ENCODE peak calls at places on chromosomes 4 and X, in six cellular contexts. One of them, this sample, is unnamed.

GRCh38 chr4:11805837-11806236 is 377.1 kb upstream of the HS3ST1 start:
- DNase-seq in Kasumi-1: peak; percentile 96
- DNase-seq in stimulated activated CD4-positive, alpha-beta T cell treated with anti-CD3 and anti-CD28 coated beads, Interleukin-1b, Interleukin-23, amount 100 ng/mL, for 48 hours: no peak
- DNase-seq in testis: no peak
- DNase-seq in NCI-H1092 treated with DMSO at 0.1 percent for 48 hours: peak; percentile 1
- DNase-seq in epithelial cell of prostate: peak; percentile 6
- DNase-seq in this sample: no peak

GRCh38 chr4:114980932-114981693 is 132.3 kb downstream of the NDST4 start:
- DNase-seq in epithelial cell of prostate: no peak
- DNase-seq in stimulated activated CD4-positive, alpha-beta T cell treated with anti-CD3 and anti-CD28 coated beads, Interleukin-1b, Interleukin-23, amount 100 ng/mL, for 48 hours: no peak
- DNase-seq in testis: no peak
- DNase-seq in NCI-H1092 treated with DMSO at 0.1 percent for 48 hours: no peak
- DNase-seq in Kasumi-1: no peak
- DNase-seq in this sample: no peak

GRCh38 chr4:151206241-151207005 is 70.5 kb upstream of the PRSS48 start:
- DNase-seq in stimulated activated CD4-positive, alpha-beta T cell treated with anti-CD3 and anti-CD28 coated beads, Interleukin-1b, Interleukin-23, amount 100 ng/mL, for 48 hours: no peak
- DNase-seq in NCI-H1092 treated with DMSO at 0.1 percent for 48 hours: no peak
- DNase-seq in Kasumi-1: no peak
- DNase-seq in epithelial cell of prostate: no peak
- DNase-seq in testis: no peak
- DNase-seq in this sample: no peak

GRCh38 chrX:7159132-7159861 is 11.3 kb upstream of the PUDP start:
- DNase-seq in stimulated activated CD4-positive, alpha-beta T cell treated with anti-CD3 and anti-CD28 coated beads, Interleukin-1b, Interleukin-23, amount 100 ng/mL, for 48 hours: no peak
- DNase-seq in testis: no peak
- DNase-seq in NCI-H1092 treated with DMSO at 0.1 percent for 48 hours: no peak
- DNase-seq in epithelial cell of prostate: peak; percentile 37
- DNase-seq in Kasumi-1: no peak
- DNase-seq in this sample: no peak

GRCh38 chr4:4880492-4880891 is 21.0 kb downstream of the MSX1 start:
- DNase-seq in stimulated activated CD4-positive, alpha-beta T cell treated with anti-CD3 and anti-CD28 coated beads, Interleukin-1b, Interleukin-23, amount 100 ng/mL, for 48 hours: no peak
- DNase-seq in testis: no peak
- DNase-seq in Kasumi-1: peak; percentile 33
- DNase-seq in epithelial cell of prostate: no peak
- DNase-seq in NCI-H1092 treated with DMSO at 0.1 percent for 48 hours: no peak
- DNase-seq in this sample: no peak

GRCh38 chr4:7811536-7812190 is 128.0 kb downstream of the AFAP1 start:
- DNase-seq in Kasumi-1: no peak
- DNase-seq in epithelial cell of prostate: no peak
- DNase-seq in testis: no peak
- DNase-seq in NCI-H1092 treated with DMSO at 0.1 percent for 48 hours: no peak
- DNase-seq in stimulated activated CD4-positive, alpha-beta T cell treated with anti-CD3 and anti-CD28 coated beads, Interleukin-1b, Interleukin-23, amount 100 ng/mL, for 48 hours: no peak
- DNase-seq in this sample: no peak

GRCh38 chrX:46704767-46705386 is 54.0 kb downstream of the SLC9A7 start:
- DNase-seq in NCI-H1092 treated with DMSO at 0.1 percent for 48 hours: no peak
- DNase-seq in Kasumi-1: no peak
- DNase-seq in testis: no peak
- DNase-seq in stimulated activated CD4-positive, alpha-beta T cell treated with anti-CD3 and anti-CD28 coated beads, Interleukin-1b, Interleukin-23, amount 100 ng/mL, for 48 hours: peak; percentile 13
- DNase-seq in epithelial cell of prostate: no peak
- DNase-seq in this sample: no peak

GRCh38 chr4:3679851-3680311 is 86.3 kb upstream of the ADRA2C start:
- DNase-seq in NCI-H1092 treated with DMSO at 0.1 percent for 48 hours: no peak
- DNase-seq in epithelial cell of prostate: no peak
- DNase-seq in testis: no peak
- DNase-seq in stimulated activated CD4-positive, alpha-beta T cell treated with anti-CD3 and anti-CD28 coated beads, Interleukin-1b, Interleukin-23, amount 100 ng/mL, for 48 hours: no peak
- DNase-seq in Kasumi-1: no peak
- DNase-seq in this sample: no peak

GRCh38 chr4:53651142-53651720 is 59.9 kb upstream of the LNX1 start:
- DNase-seq in Kasumi-1: no peak
- DNase-seq in testis: no peak
- DNase-seq in epithelial cell of prostate: no peak
- DNase-seq in stimulated activated CD4-positive, alpha-beta T cell treated with anti-CD3 and anti-CD28 coated beads, Interleukin-1b, Interleukin-23, amount 100 ng/mL, for 48 hours: no peak
- DNase-seq in NCI-H1092 treated with DMSO at 0.1 percent for 48 hours: no peak
- DNase-seq in this sample: no peak

GRCh38 chr4:149409186-149410056 is 406.2 kb downstream of the IQCM start:
- DNase-seq in testis: no peak
- DNase-seq in NCI-H1092 treated with DMSO at 0.1 percent for 48 hours: no peak
- DNase-seq in Kasumi-1: no peak
- DNase-seq in stimulated activated CD4-positive, alpha-beta T cell treated with anti-CD3 and anti-CD28 coated beads, Interleukin-1b, Interleukin-23, amount 100 ng/mL, for 48 hours: no peak
- DNase-seq in epithelial cell of prostate: peak; percentile 18
- DNase-seq in this sample: peak; percentile 44

GRCh38 chrX:23331701-23332100 is 2.9 kb upstream of the PTCHD1 start:
- DNase-seq in Kasumi-1: no peak
- DNase-seq in epithelial cell of prostate: no peak
- DNase-seq in testis: no peak
- DNase-seq in NCI-H1092 treated with DMSO at 0.1 percent for 48 hours: no peak
- DNase-seq in stimulated activated CD4-positive, alpha-beta T cell treated with anti-CD3 and anti-CD28 coated beads, Interleukin-1b, Interleukin-23, amount 100 ng/mL, for 48 hours: no peak
- DNase-seq in this sample: no peak

GRCh38 chrX:19514791-19515614 is at the start of gene MAP3K15:
- DNase-seq in epithelial cell of prostate: no peak
- DNase-seq in testis: peak; percentile 22
- DNase-seq in Kasumi-1: peak; percentile 17
- DNase-seq in stimulated activated CD4-positive, alpha-beta T cell treated with anti-CD3 and anti-CD28 coated beads, Interleukin-1b, Interleukin-23, amount 100 ng/mL, for 48 hours: no peak
- DNase-seq in NCI-H1092 treated with DMSO at 0.1 percent for 48 hours: peak; percentile 12
- DNase-seq in this sample: no peak

GRCh38 chrX:41981481-41982013 is 58.2 kb upstream of the CASK start:
- DNase-seq in stimulated activated CD4-positive, alpha-beta T cell treated with anti-CD3 and anti-CD28 coated beads, Interleukin-1b, Interleukin-23, amount 100 ng/mL, for 48 hours: no peak
- DNase-seq in NCI-H1092 treated with DMSO at 0.1 percent for 48 hours: no peak
- DNase-seq in epithelial cell of prostate: no peak
- DNase-seq in testis: no peak
- DNase-seq in Kasumi-1: no peak
- DNase-seq in this sample: no peak

GRCh38 chr4:27861802-27862201 is 1001.2 kb downstream of the STIM2 start:
- DNase-seq in epithelial cell of prostate: no peak
- DNase-seq in stimulated activated CD4-positive, alpha-beta T cell treated with anti-CD3 and anti-CD28 coated beads, Interleukin-1b, Interleukin-23, amount 100 ng/mL, for 48 hours: no peak
- DNase-seq in NCI-H1092 treated with DMSO at 0.1 percent for 48 hours: no peak
- DNase-seq in Kasumi-1: no peak
- DNase-seq in testis: no peak
- DNase-seq in this sample: no peak

GRCh38 chrX:48580662-48581061 is 6.4 kb downstream of the RBM3 start:
- DNase-seq in NCI-H1092 treated with DMSO at 0.1 percent for 48 hours: no peak
- DNase-seq in testis: no peak
- DNase-seq in Kasumi-1: no peak
- DNase-seq in epithelial cell of prostate: no peak
- DNase-seq in stimulated activated CD4-positive, alpha-beta T cell treated with anti-CD3 and anti-CD28 coated beads, Interleukin-1b, Interleukin-23, amount 100 ng/mL, for 48 hours: no peak
- DNase-seq in this sample: no peak

GRCh38 chr4:11628093-11628725 is 199.5 kb upstream of the HS3ST1 start:
- DNase-seq in epithelial cell of prostate: no peak
- DNase-seq in testis: no peak
- DNase-seq in Kasumi-1: no peak
- DNase-seq in NCI-H1092 treated with DMSO at 0.1 percent for 48 hours: no peak
- DNase-seq in stimulated activated CD4-positive, alpha-beta T cell treated with anti-CD3 and anti-CD28 coated beads, Interleukin-1b, Interleukin-23, amount 100 ng/mL, for 48 hours: no peak
- DNase-seq in this sample: no peak

GRCh38 chrX:110568396-110568795 is 209.7 kb downstream of the RTL9 start:
- DNase-seq in NCI-H1092 treated with DMSO at 0.1 percent for 48 hours: no peak
- DNase-seq in epithelial cell of prostate: no peak
- DNase-seq in stimulated activated CD4-positive, alpha-beta T cell treated with anti-CD3 and anti-CD28 coated beads, Interleukin-1b, Interleukin-23, amount 100 ng/mL, for 48 hours: no peak
- DNase-seq in Kasumi-1: peak; percentile 19
- DNase-seq in testis: no peak
- DNase-seq in this sample: no peak

GRCh38 chrX:3514996-3515395 is 168.5 kb upstream of the MXRA5 start:
- DNase-seq in epithelial cell of prostate: no peak
- DNase-seq in Kasumi-1: no peak
- DNase-seq in stimulated activated CD4-positive, alpha-beta T cell treated with anti-CD3 and anti-CD28 coated beads, Interleukin-1b, Interleukin-23, amount 100 ng/mL, for 48 hours: no peak
- DNase-seq in testis: no peak
- DNase-seq in NCI-H1092 treated with DMSO at 0.1 percent for 48 hours: no peak
- DNase-seq in this sample: no peak